ENCODE peak calls at places on chromosomes 1 and 21, in nine cellular contexts. M is naive thymus-derived CD4-positive, alpha-beta T cell; Z is SW480; E is dorsolateral prefrontal cortex; J is mucosa of gallbladder; Y is AG09309; X is Right ventricle myocardium superior; D is activated gamma-delta T cell treated with Interleukin-2 at 50 U/mL for 16 hours; O is choroid plexus epithelial cell. L is an unnamed sample.

GRCh38 chr1:198829356-198829755 is 190.5 kb downstream of the PTPRC start:
- DNase-seq in M (no peak), Z (no peak), E (no peak), J (no peak), Y (no peak), X (no peak), D (no peak), O (no peak), L (no peak)

GRCh38 chr21:37742532-37742931 is 173.7 kb downstream of the KCNJ6 start:
- DNase-seq in M (no peak), Z (no peak), E (no peak), J (no peak), Y (no peak), X (no peak), D (no peak), O (peak), L (no peak)

GRCh38 chr21:39386899-39387298 is 38.0 kb upstream of the HMGN1 start:
- DNase-seq in M (no peak), Z (no peak), E (no peak), J (no peak), Y (no peak), X (no peak), D (no peak), O (no peak), L (no peak)

GRCh38 chr1:209493584-209493983 is 89.9 kb upstream of the CAMK1G start:
- DNase-seq in M (no peak), Z (no peak), E (no peak), J (no peak), Y (no peak), X (no peak), D (no peak), O (peak), L (no peak)

GRCh38 chr21:26082549-26082948 is 88.0 kb downstream of the APP start:
- DNase-seq in M (no peak), Z (no peak), E (no peak), J (no peak), Y (no peak), X (no peak), D (no peak), O (no peak), L (no peak)

GRCh38 chr1:11568687-11569086 is 85.5 kb downstream of the FBXO2 start:
- DNase-seq in M (no peak), Z (no peak), E (no peak), J (no peak), Y (no peak), X (no peak), D (no peak), O (no peak), L (no peak)

GRCh38 chr1:30106125-30106524 is 617.3 kb downstream of the MATN1 start:
- DNase-seq in M (no peak), Z (peak), E (no peak), J (peak), Y (no peak), X (peak), D (no peak), O (peak), L (peak)

GRCh38 chr1:89808429-89809117 is 12.3 kb upstream of the LRRC8D start:
- DNase-seq in M (no peak), Z (peak), E (no peak), J (no peak), Y (no peak), X (no peak), D (no peak), O (no peak), L (no peak)

GRCh38 chr1:168082008-168082876 is 54.5 kb downstream of the GPR161 start:
- DNase-seq in M (peak), Z (peak), E (peak), J (peak), Y (no peak), X (peak), D (peak), O (peak), L (peak)

GRCh38 chr1:26029864-26030481 is 8.4 kb downstream of the EXTL1 start:
- DNase-seq in M (no peak), Z (no peak), E (no peak), J (no peak), Y (no peak), X (no peak), D (no peak), O (no peak), L (no peak)

GRCh38 chr1:101105877-101106276 is 80.3 kb upstream of the DPH5 start:
- DNase-seq in M (no peak), Z (no peak), E (no peak), J (no peak), Y (no peak), X (no peak), D (no peak), O (peak), L (no peak)

GRCh38 chr1:23578311-23578996 is 19.2 kb upstream of the ID3 start:
- DNase-seq in M (no peak), Z (no peak), E (no peak), J (no peak), Y (no peak), X (no peak), D (no peak), O (peak), L (no peak)

GRCh38 chr1:213604477-213604876 is 383.3 kb upstream of the PROX1 start:
- DNase-seq in M (no peak), Z (no peak), E (no peak), J (no peak), Y (no peak), X (no peak), D (no peak), O (no peak), L (no peak)

GRCh38 chr1:214548988-214549387 is 2.4 kb downstream of the PTPN14 start:
- DNase-seq in M (no peak), Z (peak), E (no peak), J (peak), Y (no peak), X (peak), D (no peak), O (peak), L (peak)

GRCh38 chr1:161177936-161178244 is 583 bp upstream of the B4GALT3 start:
- DNase-seq in M (no peak), Z (no peak), E (no peak), J (no peak), Y (no peak), X (no peak), D (no peak), O (no peak), L (no peak)

GRCh38 chr1:80892452-80892995 is 908.2 kb upstream of the ADGRL2 start:
- DNase-seq in M (no peak), Z (no peak), E (no peak), J (no peak), Y (no peak), X (no peak), D (no peak), O (peak), L (no peak)

GRCh38 chr1:169584483-169585144 is 1.7 kb downstream of the F5 start:
- DNase-seq in M (no peak), Z (no peak), E (no peak), J (no peak), Y (no peak), X (no peak), D (no peak), O (no peak), L (no peak)

GRCh38 chr1:32031578-32032286 is 18.1 kb downstream of the KHDRBS1 start:
- DNase-seq in M (no peak), Z (no peak), E (no peak), J (no peak), Y (peak), X (no peak), D (no peak), O (peak), L (no peak)

GRCh38 chr1:181152892-181153633 is 64.6 kb downstream of the IER5 start:
- DNase-seq in M (no peak), Z (no peak), E (peak), J (peak), Y (no peak), X (peak), D (no peak), O (peak), L (peak)

GRCh38 chr1:24972257-24973242 is 42.5 kb upstream of the RUNX3 start:
- DNase-seq in M (no peak), Z (peak), E (no peak), J (no peak), Y (no peak), X (no peak), D (no peak), O (peak), L (no peak)

GRCh38 chr1:2028870-2029560 is 9.9 kb downstream of the GABRD start:
- DNase-seq in M (no peak), Z (no peak), E (no peak), J (no peak), Y (no peak), X (no peak), D (no peak), O (no peak), L (no peak)

GRCh38 chr1:198845851-198846250 is 207.0 kb downstream of the PTPRC start:
- DNase-seq in M (no peak), Z (no peak), E (no peak), J (no peak), Y (no peak), X (no peak), D (no peak), O (peak), L (no peak)

GRCh38 chr1:166185526-166185925 is 18.7 kb upstream of the FAM78B start:
- DNase-seq in M (no peak), Z (no peak), E (no peak), J (no peak), Y (no peak), X (no peak), D (no peak), O (no peak), L (no peak)

GRCh38 chr1:197696372-197696771 is 78.9 kb downstream of the DENND1B start:
- DNase-seq in M (no peak), Z (no peak), E (no peak), J (no peak), Y (no peak), X (no peak), D (no peak), O (peak), L (no peak)

GRCh38 chr1:160748182-160748876 is 9.3 kb downstream of the SLAMF7 start:
- DNase-seq in M (no peak), Z (peak), E (no peak), J (no peak), Y (no peak), X (no peak), D (no peak), O (peak), L (no peak)

GRCh38 chr1:52668711-52669110 is 29.4 kb downstream of the COA7 start:
- DNase-seq in M (no peak), Z (no peak), E (no peak), J (no peak), Y (no peak), X (no peak), D (no peak), O (no peak), L (no peak)

GRCh38 chr1:164265232-164265631 is 293.8 kb upstream of the PBX1 start:
- DNase-seq in M (no peak), Z (no peak), E (no peak), J (no peak), Y (no peak), X (no peak), D (no peak), O (no peak), L (no peak)

GRCh38 chr1:5119496-5120234 is 465.3 kb downstream of the AJAP1 start:
- DNase-seq in M (no peak), Z (no peak), E (no peak), J (no peak), Y (no peak), X (no peak), D (no peak), O (no peak), L (no peak)

GRCh38 chr21:21458124-21458631 is 460.0 kb downstream of the NCAM2 start:
- DNase-seq in M (no peak), Z (no peak), E (no peak), J (no peak), Y (no peak), X (no peak), D (no peak), O (no peak), L (no peak)

GRCh38 chr1:112375701-112376100 is 20.3 kb upstream of the CTTNBP2NL start:
- DNase-seq in M (no peak), Z (no peak), E (no peak), J (no peak), Y (no peak), X (no peak), D (no peak), O (no peak), L (no peak)

GRCh38 chr1:173453982-173454381 is 23.2 kb upstream of the PRDX6 start:
- DNase-seq in M (no peak), Z (no peak), E (no peak), J (no peak), Y (no peak), X (no peak), D (no peak), O (peak), L (no peak)

GRCh38 chr1:36516372-36517018 is 33.8 kb upstream of the CSF3R start:
- DNase-seq in M (peak), Z (peak), E (peak), J (peak), Y (peak), X (peak), D (peak), O (peak), L (peak)

GRCh38 chr1:20603473-20604464 is 14.9 kb downstream of the CDA start:
- DNase-seq in M (no peak), Z (no peak), E (no peak), J (no peak), Y (peak), X (no peak), D (no peak), O (peak), L (no peak)

GRCh38 chr1:116485071-116485735 is 85.6 kb downstream of the CD58 start:
- DNase-seq in M (peak), Z (peak), E (peak), J (peak), Y (peak), X (peak), D (peak), O (peak), L (peak)

GRCh38 chr1:118143828-118144227 is 41.2 kb downstream of the SPAG17 start:
- DNase-seq in M (no peak), Z (no peak), E (no peak), J (no peak), Y (no peak), X (no peak), D (no peak), O (peak), L (no peak)

GRCh38 chr1:23210963-23211362 is 6.3 kb downstream of the HTR1D start:
- DNase-seq in M (no peak), Z (no peak), E (no peak), J (no peak), Y (no peak), X (no peak), D (no peak), O (no peak), L (no peak)

L was measured in left cardiac atrium.